ENCODE peak calls at places on chromosomes 6 and 20, in four cellular contexts. Y, C, T and F are unnamed samples.

GRCh38 chr6:43076928-43077809 is 1.1 kb downstream of the PTK7 start:
- DNase-seq in Y (no peak), C (no peak), T (no peak), F (peak)

GRCh38 chr20:62678553-62678952 is 30.1 kb upstream of the NTSR1 start:
- DNase-seq in Y (no peak), C (no peak), T (no peak), F (no peak)

GRCh38 chr6:96939019-96939805 is 14.7 kb downstream of the KLHL32 start:
- DNase-seq in Y (no peak), C (no peak), T (peak), F (peak)

GRCh38 chr6:126919947-126920346 is 198.5 kb upstream of the RSPO3 start:
- DNase-seq in Y (no peak), C (no peak), T (peak), F (peak)

GRCh38 chr6:144415835-144416237 is 130.7 kb downstream of the UTRN start:
- DNase-seq in Y (no peak), C (no peak), T (peak), F (peak)

GRCh38 chr20:22861990-22862389 is 173.1 kb upstream of the SSTR4 start:
- DNase-seq in Y (no peak), C (no peak), T (peak), F (no peak)

GRCh38 chr6:160139420-160139851 is 17.8 kb downstream of the SLC22A1 start:
- DNase-seq in Y (no peak), C (no peak), T (peak), F (peak)

GRCh38 chr20:61321481-61321880 is 69.4 kb downstream of the CDH4 start:
- DNase-seq in Y (no peak), C (no peak), T (no peak), F (no peak)

GRCh38 chr6:28742668-28743270 is 181.0 kb downstream of the TRIM27 start:
- DNase-seq in Y (no peak), C (no peak), T (peak), F (peak)

GRCh38 chr20:20603339-20603990 is 109.0 kb downstream of the RALGAPA2 start:
- DNase-seq in Y (no peak), C (no peak), T (peak), F (no peak)

GRCh38 chr6:42075159-42075838 is 25.0 kb downstream of the TAF8 start:
- DNase-seq in Y (peak), C (peak), T (peak), F (peak)

GRCh38 chr20:18477218-18477617 is 10.0 kb downstream of the POLR3F start:
- DNase-seq in Y (no peak), C (no peak), T (no peak), F (no peak)

GRCh38 chr6:110448846-110449544 is 27.4 kb downstream of the SLC22A16 start:
- DNase-seq in Y (no peak), C (no peak), T (no peak), F (no peak)

GRCh38 chr6:22432060-22432459 is 135.2 kb upstream of the PRL start:
- DNase-seq in Y (no peak), C (no peak), T (no peak), F (no peak)

GRCh38 chr6:150905769-150906168 is 40.3 kb downstream of the MTHFD1L start:
- DNase-seq in Y (no peak), C (no peak), T (no peak), F (no peak)

GRCh38 chr6:158069800-158070195 is 88.1 kb downstream of the SYNJ2 start:
- DNase-seq in Y (no peak), C (no peak), T (no peak), F (peak)

GRCh38 chr6:96907498-96907897 is 9.8 kb upstream of the NDUFAF4 start:
- DNase-seq in Y (no peak), C (no peak), T (no peak), F (no peak)

GRCh38 chr20:39117486-39117885 is 155.3 kb downstream of the DHX35 start:
- DNase-seq in Y (no peak), C (no peak), T (peak), F (peak)

GRCh38 chr20:63529861-63530787 is 7.1 kb downstream of the PTK6 start:
- DNase-seq in Y (no peak), C (no peak), T (no peak), F (no peak)

GRCh38 chr20:52312131-52312729 is 120.7 kb upstream of the ZFP64 start:
- DNase-seq in Y (peak), C (peak), T (peak), F (peak)

GRCh38 chr20:5056801-5057599 is 55.7 kb upstream of the SLC23A2 start:
- DNase-seq in Y (peak), C (peak), T (no peak), F (peak)

GRCh38 chr20:54794110-54794509 is 318.7 kb downstream of the DOK5 start:
- DNase-seq in Y (no peak), C (no peak), T (no peak), F (no peak)

GRCh38 chr6:110999634-111000270 is 17.9 kb downstream of the RPF2 start:
- DNase-seq in Y (no peak), C (no peak), T (peak), F (peak)

GRCh38 chr20:40511478-40511877 is 177.6 kb downstream of the MAFB start:
- DNase-seq in Y (no peak), C (no peak), T (peak), F (no peak)

GRCh38 chr20:56166781-56167465 is 81.6 kb upstream of the MC3R start:
- DNase-seq in Y (no peak), C (no peak), T (no peak), F (no peak)

GRCh38 chr6:130324657-130325056 is 41.2 kb upstream of the TMEM200A start:
- DNase-seq in Y (no peak), C (no peak), T (no peak), F (no peak)

GRCh38 chr20:51648571-51648947 is 106.0 kb upstream of the NFATC2 start:
- DNase-seq in Y (no peak), C (no peak), T (no peak), F (no peak)